ENCODE peak calls at places on chromosomes 6 and 20, in seven cellular contexts. P is fibroblast of lung, I is endodermal cell, T is IMR-90, K is GM23248, E is mammary epithelial cell, H is neural progenitor cell. G is an unnamed sample.

GRCh38 chr6:53840027-53840426 is 45.2 kb downstream of the LRRC1 start:
- DNase-seq in T (no peak), E (no peak), K (no peak), P (no peak), H (no peak), I (no peak), G (no peak)

GRCh38 chr20:46013826-46014516 is 5.3 kb downstream of the MMP9 start:
- DNase-seq in P (no peak), H (peak; percentile 90), I (peak; percentile 95), T (peak; percentile 32), E (peak; percentile 51), K (peak; percentile 70), G (peak; percentile 66)

GRCh38 chr6:132405143-132405915 is 4.1 kb upstream of the MOXD1 start:
- DNase-seq in T (peak; percentile 81), I (no peak), P (peak; percentile 79), H (no peak), K (peak; percentile 77), E (peak; percentile 37), G (no peak)

GRCh38 chr20:41064377-41064776 is 35.8 kb downstream of the TOP1 start:
- DNase-seq in P (no peak), H (no peak), E (no peak), T (no peak), K (no peak), I (no peak), G (no peak)

GRCh38 chr20:17619351-17620093 is 49.6 kb downstream of the DSTN start:
- DNase-seq in H (no peak), I (peak; percentile 41), E (no peak), P (no peak), T (no peak), K (no peak), G (no peak)

GRCh38 chr20:37992802-37993538 is 40.3 kb downstream of the TTI1 start:
- DNase-seq in K (peak; percentile 77), I (no peak), E (peak; percentile 82), P (peak; percentile 88), H (peak; percentile 47), T (peak; percentile 78), G (peak; percentile 87)

GRCh38 chr6:6688283-6688682 is 99.8 kb downstream of the LY86 start:
- DNase-seq in E (no peak), K (no peak), I (peak; percentile 56), P (no peak), T (no peak), H (peak; percentile 20), G (no peak)

GRCh38 chr6:166526937-166527336 is 59.5 kb downstream of the RAMACL start:
- DNase-seq in H (no peak), I (no peak), K (no peak), E (no peak), T (no peak), P (no peak), G (no peak)

GRCh38 chr20:14996883-14997672 is 659.7 kb upstream of the FLRT3 start:
- DNase-seq in H (no peak), P (no peak), E (peak; percentile 52), T (no peak), I (no peak), K (peak; percentile 41), G (no peak)

GRCh38 chr20:58039569-58040092 is 188.8 kb downstream of the ANKRD60 start:
- DNase-seq in H (no peak), T (no peak), E (no peak), K (no peak), I (no peak), P (no peak), G (no peak)

DNA sequence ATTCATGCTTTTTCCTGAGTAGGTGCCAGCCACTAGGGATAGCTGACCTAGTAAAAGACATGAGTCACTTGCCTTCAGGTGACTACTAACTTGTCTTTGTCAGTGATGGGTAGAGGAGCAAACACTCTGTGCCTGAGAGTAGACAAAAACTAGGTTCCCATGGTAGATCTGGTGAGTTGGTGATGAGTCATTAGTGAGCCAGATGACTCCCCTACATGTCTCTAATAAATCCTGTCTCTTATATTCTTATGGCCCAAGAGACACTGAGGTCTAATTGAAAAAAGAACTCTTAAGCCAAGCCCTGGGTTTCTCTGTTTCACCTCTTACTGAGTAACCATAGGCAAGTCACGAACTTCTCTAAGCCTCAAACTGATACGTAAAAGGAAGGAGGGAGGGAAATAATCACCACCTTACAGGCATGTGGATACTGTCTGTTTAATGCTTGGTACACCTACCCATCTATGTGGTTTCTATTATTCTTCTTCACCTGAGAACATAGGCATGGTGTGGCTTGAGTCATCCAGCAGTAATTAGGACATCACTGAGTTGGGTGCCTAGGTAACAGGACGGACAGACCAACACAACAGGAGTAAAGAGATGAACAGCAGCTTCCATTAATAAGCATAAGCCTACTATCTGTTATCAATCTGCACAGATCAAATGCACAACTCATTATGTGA is 20.3 kb downstream of the TTPAL start:
- DNase-seq in I (no peak), K (peak; percentile 97), H (no peak), T (peak; percentile 99), E (peak; percentile 99), P (peak; percentile 97), G (peak; percentile 75)
- H3K9ac ChIP-seq in I (no peak overlapping the region), K (peak overlapping the region; percentile 83), H (no peak overlapping the region), T (no peak overlapping the region), E (peak overlapping the region; percentile 95), P (no peak overlapping the region), G (peak overlapping the region; percentile 37)

GRCh38 chr6:63610944-63611343 is 24.7 kb upstream of the PHF3 start:
- DNase-seq in K (no peak), T (no peak), E (no peak), P (no peak), I (no peak), H (no peak), G (no peak)
- H3K27me3 ChIP-seq in K (no peaks in the 10 kb centered on the region), T (peaks cover 2% of the 10 kb centered on the region), E (no peaks in the 10 kb centered on the region), P (no peaks in the 10 kb centered on the region), I (no peaks in the 10 kb centered on the region), H (no peaks in the 10 kb centered on the region), G (no peaks in the 10 kb centered on the region)

GRCh38 chr6:158042245-158042798 is 60.7 kb downstream of the SYNJ2 start:
- DNase-seq in I (no peak), E (peak; percentile 82), P (peak; percentile 96), H (no peak), K (peak; percentile 90), T (peak; percentile 93), G (peak; percentile 79)
- H3K4me3 ChIP-seq in I (no peak overlapping the region), E (peak overlapping the region; percentile 2), P (no peak overlapping the region), H (no peak overlapping the region), K (no peak overlapping the region), T (no peak overlapping the region), G (no peak overlapping the region)

GRCh38 chr20:51801220-51801991 is 915 bp downstream of the SALL4 start:
- DNase-seq in P (no peak), I (peak; percentile 84), E (no peak), K (peak; percentile 38), H (peak; percentile 78), T (no peak), G (peak; percentile 24)
- H3K9ac ChIP-seq in P (no peak overlapping the region), I (peak overlapping the region; percentile 94), E (no peak overlapping the region), K (peak overlapping the region; percentile 24), H (peak overlapping the region; percentile 83), T (no peak overlapping the region), G (peak overlapping the region; percentile 72)

GRCh38 chr6:78528926-78529325 is 338.4 kb upstream of the IRAK1BP1 start:
- DNase-seq in P (no peak), T (no peak), H (no peak), E (no peak), I (no peak), K (no peak), G (no peak)
- H3K27me3 ChIP-seq in P (no peaks in the 10 kb centered on the region), T (no peaks in the 10 kb centered on the region), H (no peaks in the 10 kb centered on the region), E (no peaks in the 10 kb centered on the region), I (no peaks in the 10 kb centered on the region), K (no peaks in the 10 kb centered on the region), G (no peaks in the 10 kb centered on the region)

G was measured in adipocyte.